ENCODE peak calls at places on chromosomes 7 and 10, in ten cellular contexts. J is stimulated activated CD8-positive, alpha-beta memory T cell treated with anti-CD3 and anti-CD28 coated beads, Interleukin-7, amount 100 ng/mL, for 24 hours; N is activated T-helper 9 cell treated with anti-CD3 and anti-CD28 coated beads, Interleukin-2, amount 50 U/mL, for 16 hours; V is astrocyte of the spinal cord; Z is MCF 10A; Q is activated effector memory CD4-positive, alpha-beta T cell treated with Interleukin-2 at 50 U/mL for 16 hours; T is stimulated activated naive B cell treated with anti-CD40 and anti-IgM and Interleukin-4, amounts not matched to agents 10 μg/mL and 1 μg/mL and 100 μg/mL, for 72 hours; O is activated naive CD4-positive, alpha-beta T cell; I is stomach; P is type B pancreatic cell. M is an unnamed sample.

GRCh38 chr7:155921086-155921803 is 109.0 kb upstream of the SHH start:
- DNase-seq in I (peak; percentile 21), O (no peak), Z (no peak), P (no peak), T (no peak), N (no peak), Q (no peak), J (no peak), V (no peak), M (no peak)

GRCh38 chr7:90791596-90791995 is 195.5 kb downstream of the CDK14 start:
- DNase-seq in Z (no peak), N (no peak), Q (no peak), O (no peak), J (no peak), I (no peak), T (no peak), V (no peak), P (no peak), M (no peak)

GRCh38 chr10:100817268-100817839 is 72.0 kb downstream of the PAX2 start:
- DNase-seq in J (no peak), O (no peak), Q (no peak), N (no peak), I (no peak), Z (peak; percentile 8), V (no peak), P (peak; percentile 49), T (no peak), M (no peak)

GRCh38 chr7:33903770-33904679 is 1.3 kb upstream of the BMPER start:
- DNase-seq in T (no peak), V (peak; percentile 44), O (no peak), P (no peak), Z (no peak), J (no peak), I (no peak), Q (no peak), N (no peak), M (peak; percentile 65)

GRCh38 chr7:114047889-114048288 is 129.1 kb upstream of the PPP1R3A start:
- DNase-seq in N (no peak), Z (peak; percentile 54), O (no peak), V (peak; percentile 52), Q (no peak), P (no peak), J (no peak), T (no peak), I (no peak), M (peak; percentile 12)

GRCh38 chr10:10792681-10793080 is 225.0 kb upstream of the CELF2 start:
- DNase-seq in P (no peak), Q (no peak), T (no peak), I (no peak), O (no peak), J (no peak), V (peak; percentile 84), N (no peak), Z (peak; percentile 70), M (peak; percentile 96)

GRCh38 chr10:16945566-16945965 is 128.3 kb upstream of the RSU1 start:
- DNase-seq in P (no peak), O (no peak), V (no peak), Z (no peak), N (no peak), T (no peak), Q (no peak), J (no peak), I (no peak), M (peak; percentile 88)

GRCh38 chr10:113030453-113030852 is 80.4 kb downstream of the TCF7L2 start:
- DNase-seq in I (no peak), Q (no peak), J (no peak), N (no peak), O (no peak), V (peak; percentile 53), P (no peak), Z (peak; percentile 42), T (no peak), M (peak; percentile 85)

GRCh38 chr7:69070476-69070875 is 527.8 kb upstream of the AUTS2 start:
- DNase-seq in Z (no peak), O (no peak), N (no peak), J (no peak), T (no peak), I (no peak), P (no peak), V (no peak), Q (no peak), M (no peak)

GRCh38 chr10:119306514-119306951 is 99.2 kb downstream of the GRK5 start:
- DNase-seq in J (peak; percentile 23), Q (peak; percentile 68), V (no peak), O (peak; percentile 68), Z (peak; percentile 66), T (peak; percentile 87), N (peak; percentile 52), P (no peak), I (peak; percentile 43), M (no peak)

GRCh38 chr7:100586266-100587025 is at the start of gene FBXO24:
- DNase-seq in N (peak; percentile 99), J (peak; percentile 99), I (peak; percentile 99), V (peak; percentile 100), Z (peak; percentile 100), T (peak; percentile 100), Q (peak; percentile 99), P (peak; percentile 100), O (peak; percentile 98), M (peak; percentile 100)

GRCh38 chr10:13453896-13454295 is 74.9 kb downstream of the BEND7 start:
- DNase-seq in N (no peak), Q (no peak), I (no peak), Z (no peak), T (peak; percentile 24), P (no peak), V (no peak), O (no peak), J (no peak), M (no peak)

GRCh38 chr7:121853307-121853706 is 19.7 kb upstream of the PTPRZ1 start:
- DNase-seq in V (no peak), Q (no peak), T (no peak), P (no peak), I (no peak), O (no peak), Z (peak; percentile 9), J (no peak), N (no peak), M (no peak)

GRCh38 chr10:119370972-119371703 is 163.8 kb downstream of the GRK5 start:
- DNase-seq in P (no peak), I (no peak), N (no peak), Z (peak; percentile 54), V (peak; percentile 90), Q (no peak), T (no peak), J (no peak), O (no peak), M (peak; percentile 98)

GRCh38 chr7:2269468-2270460 is 27.7 kb downstream of the NUDT1 start:
- DNase-seq in T (no peak), P (no peak), J (no peak), V (peak; percentile 48), Q (no peak), I (no peak), N (no peak), Z (peak; percentile 31), O (no peak), M (peak; percentile 63)

GRCh38 chr10:84348860-84349259 is 20.5 kb downstream of the CCSER2 start:
- DNase-seq in J (no peak), O (no peak), T (no peak), N (no peak), V (peak; percentile 84), Q (no peak), P (no peak), Z (peak; percentile 20), I (no peak), M (peak; percentile 84)

GRCh38 chr7:13979671-13980438 is 9.6 kb downstream of the ETV1 start:
- DNase-seq in O (no peak), Z (peak; percentile 26), Q (no peak), P (no peak), J (no peak), I (no peak), V (peak; percentile 69), N (no peak), T (no peak), M (peak; percentile 42)

GRCh38 chr7:34748244-34749039 is 90.4 kb downstream of the NPSR1 start:
- DNase-seq in T (no peak), N (no peak), Z (peak; percentile 85), O (no peak), I (peak; percentile 88), P (no peak), J (no peak), V (peak; percentile 71), Q (no peak), M (peak; percentile 88)

M was measured in EH.